ENCODE peak calls at places on chromosomes 12 and 14, in five cellular contexts. C, O, X, R and M are unnamed samples.

GRCh38 chr12:123096159-123096558 is 54.7 kb downstream of the PITPNM2 start:
- DNase-seq in C (no peak), O (no peak), R (peak), X (no peak), M (no peak)

GRCh38 chr12:107282628-107283027 is 189.3 kb upstream of the CRY1 start:
- DNase-seq in O (no peak), X (no peak), C (no peak), R (no peak), M (no peak)

GRCh38 chr14:31244626-31245025 is 37.0 kb upstream of the HECTD1 start:
- DNase-seq in R (no peak), X (no peak), C (no peak), O (no peak), M (no peak)

GRCh38 chr12:104482748-104483147 is 26.0 kb downstream of the CHST11 start:
- DNase-seq in R (no peak), X (no peak), O (no peak), C (no peak), M (no peak)

GRCh38 chr12:33605776-33606175 is 166.2 kb upstream of the SYT10 start:
- DNase-seq in R (no peak), C (no peak), O (peak), X (no peak), M (no peak)

GRCh38 chr12:124390442-124391116 is 95.7 kb downstream of the RFLNA start:
- DNase-seq in X (no peak), R (peak), C (no peak), O (peak), M (peak)

GRCh38 chr12:91551927-91552326 is 369.3 kb upstream of the DCN start:
- DNase-seq in X (no peak), C (no peak), R (no peak), O (no peak), M (peak)

GRCh38 chr14:66281036-66281776 is 205.0 kb upstream of the CCDC196 start:
- DNase-seq in C (no peak), R (no peak), O (no peak), X (no peak), M (no peak)

GRCh38 chr14:100979780-100980179 is 76.3 kb upstream of the RTL1 start:
- DNase-seq in X (no peak), C (no peak), O (no peak), R (no peak), M (no peak)

GRCh38 chr14:53634793-53635192 is 321.8 kb downstream of the BMP4 start:
- DNase-seq in C (no peak), X (no peak), O (no peak), R (no peak), M (no peak)

GRCh38 chr12:3273409-3273853 is 196.3 kb downstream of the TSPAN9 start:
- DNase-seq in R (no peak), X (no peak), C (no peak), O (no peak), M (no peak)

GRCh38 chr12:89665556-89665955 is 43.1 kb downstream of the ATP2B1 start:
- DNase-seq in X (no peak), O (no peak), C (no peak), R (no peak), M (no peak)

GRCh38 chr12:124738636-124739467 is 124.8 kb downstream of the SCARB1 start:
- DNase-seq in X (peak), C (peak), O (no peak), R (no peak), M (no peak)

GRCh38 chr12:16437281-16437816 is 89.9 kb downstream of the MGST1 start:
- DNase-seq in X (no peak), R (no peak), C (no peak), O (no peak), M (no peak)

GRCh38 chr12:41965996-41966395 is 178.7 kb downstream of the GXYLT1 start:
- DNase-seq in O (no peak), X (no peak), R (no peak), C (no peak), M (no peak)

GRCh38 chr12:91687052-91688017 is 458.3 kb downstream of the BTG1 start:
- DNase-seq in R (no peak), C (peak), X (no peak), O (no peak), M (no peak)

GRCh38 chr12:49783917-49784676 is 42.7 kb downstream of the TMBIM6 start:
- DNase-seq in X (no peak), O (no peak), R (peak), C (no peak), M (no peak)

GRCh38 chr14:57918791-57919190 is 52.9 kb upstream of the SLC35F4 start:
- DNase-seq in R (no peak), X (no peak), C (no peak), O (no peak), M (no peak)

GRCh38 chr12:64968989-64969819 is 144.8 kb downstream of the TBC1D30 start:
- DNase-seq in X (no peak), O (peak), C (no peak), R (peak), M (no peak)

GRCh38 chr14:99748529-99748928 is 44.7 kb upstream of the EML1 start:
- DNase-seq in X (no peak), O (no peak), C (no peak), R (no peak), M (no peak)

GRCh38 chr14:70358631-70359030 is 852 bp downstream of the COX16 start:
- DNase-seq in R (no peak), X (no peak), C (no peak), O (no peak), M (no peak)

GRCh38 chr12:95532851-95533250 is 18.4 kb downstream of the USP44 start:
- DNase-seq in R (peak), X (no peak), C (peak), O (no peak), M (no peak)

GRCh38 chr12:98754095-98754494 is 109.0 kb downstream of the APAF1 start:
- DNase-seq in R (peak), C (peak), O (no peak), X (no peak), M (no peak)

GRCh38 chr14:22506778-22507351 is 82.2 kb downstream of the DAD1 start:
- DNase-seq in X (no peak), O (no peak), R (no peak), C (no peak), M (no peak)

GRCh38 chr14:26939756-26940155 is 341.9 kb upstream of the NOVA1 start:
- DNase-seq in X (no peak), C (no peak), R (no peak), O (no peak), M (no peak)

GRCh38 chr12:79983969-79984629 is 49.2 kb upstream of the PPP1R12A start:
- DNase-seq in X (no peak), O (no peak), R (peak), C (no peak), M (no peak)

GRCh38 chr14:54674342-54674741 is 107.4 kb downstream of the SAMD4A start:
- DNase-seq in O (no peak), X (no peak), R (no peak), C (no peak), M (no peak)

GRCh38 chr14:92563359-92563758 is 49.8 kb downstream of the RIN3 start:
- DNase-seq in R (no peak), O (no peak), C (no peak), X (no peak), M (peak)